ENCODE peak calls at places on chromosomes 6 and 20, in six cellular contexts. P is NCI-H748 treated with DMSO at 0.1 percent for 48 hours, T is DMS153, K is WTC11, F is T follicular helper cell, O is GM12865. A is an unnamed sample.

GRCh38 chr6:165308926-165309731 is at the start of gene C6orf118:
- DNase-seq in F (no peak), K (peak; percentile 84), O (no peak), P (peak; percentile 80), T (peak; percentile 47), A (peak; percentile 78)

GRCh38 chr6:130473886-130474285 is 108.1 kb downstream of the TMEM200A start:
- DNase-seq in O (no peak), P (no peak), F (no peak), T (no peak), K (no peak), A (peak; percentile 67)

GRCh38 chr6:74066168-74066871 is 370.3 kb downstream of the CD109 start:
- DNase-seq in O (no peak), P (no peak), K (no peak), F (no peak), T (no peak), A (no peak)

GRCh38 chr6:38943964-38944363 is 104.6 kb upstream of the GLP1R start:
- DNase-seq in T (no peak), O (no peak), K (peak; percentile 22), F (no peak), P (no peak), A (no peak)

GRCh38 chr20:19981091-19981490 is 36.1 kb upstream of the NAA20 start:
- DNase-seq in K (no peak), T (no peak), P (no peak), O (no peak), F (no peak), A (no peak)

GRCh38 chr6:53750112-53750511 is 44.7 kb upstream of the LRRC1 start:
- DNase-seq in T (no peak), O (no peak), K (no peak), P (no peak), F (no peak), A (no peak)

GRCh38 chr20:8646716-8647115 is 422.2 kb upstream of the PLCB4 start:
- DNase-seq in F (no peak), P (no peak), K (no peak), T (no peak), O (no peak), A (peak; percentile 62)

GRCh38 chr6:3529232-3529631 is 72.4 kb upstream of the SLC22A23 start:
- DNase-seq in F (no peak), K (no peak), O (no peak), T (no peak), P (no peak), A (no peak)

GRCh38 chr6:94005835-94006234 is 586.5 kb upstream of the EPHA7 start:
- DNase-seq in K (no peak), P (no peak), F (no peak), T (no peak), O (no peak), A (no peak)

GRCh38 chr6:148523051-148523450 is 180.4 kb downstream of the SASH1 start:
- DNase-seq in K (no peak), O (no peak), T (no peak), F (no peak), P (no peak), A (no peak)

GRCh38 chr6:148524976-148525375 is 182.3 kb downstream of the SASH1 start:
- DNase-seq in F (no peak), T (no peak), O (peak; percentile 18), K (no peak), P (no peak), A (no peak)

GRCh38 chr6:108587258-108588059 is 26.7 kb downstream of the FOXO3 start:
- DNase-seq in O (no peak), F (no peak), T (no peak), P (no peak), K (no peak), A (peak; percentile 65)

GRCh38 chr6:138278326-138278725 is 60.0 kb upstream of the PBOV1 start:
- DNase-seq in P (peak; percentile 4), T (no peak), F (no peak), K (peak; percentile 32), O (peak; percentile 9), A (peak; percentile 60)

GRCh38 chr6:168506460-168506859 is 65.5 kb downstream of the SMOC2 start:
- DNase-seq in O (no peak), F (no peak), K (no peak), T (peak; percentile 61), P (peak; percentile 72), A (no peak)

GRCh38 chr6:35489995-35490791 is 6.7 kb downstream of the TEAD3 start:
- DNase-seq in F (no peak), O (no peak), K (peak; percentile 87), T (no peak), P (no peak), A (peak; percentile 93)

GRCh38 chr6:22755605-22756004 is 186.2 kb downstream of the HDGFL1 start:
- DNase-seq in F (no peak), K (no peak), T (no peak), O (no peak), P (no peak), A (no peak)